ENCODE peak calls at places on chromosomes 13 and 19, in five cellular contexts. N is substantia nigra, P is astrocyte of the cerebellum, X is progenitor cell of endocrine pancreas, K is GDM1. L is an unnamed sample.

GRCh38 chr13:87123987-87124784 is 547.0 kb upstream of the SLITRK5 start:
- DNase-seq in N (no peak), P (peak; percentile 100), X (no peak), K (peak; percentile 88), L (peak; percentile 27)

GRCh38 chr13:65488606-65489005 is 1741.5 kb downstream of the PCDH9 start:
- DNase-seq in N (no peak), P (no peak), X (no peak), K (no peak), L (no peak)

GRCh38 chr13:111401151-111401550 is 80.7 kb downstream of the TEX29 start:
- DNase-seq in N (no peak), P (no peak), X (no peak), K (no peak), L (no peak)

GRCh38 chr19:13864223-13864512 is 12.8 kb upstream of the NANOS3 start:
- DNase-seq in N (no peak), P (no peak), X (no peak), K (no peak), L (no peak)

GRCh38 chr13:27132538-27132937 is 39.1 kb downstream of the USP12 start:
- DNase-seq in N (no peak), P (no peak), X (no peak), K (no peak), L (no peak)

GRCh38 chr19:7853760-7854107 is 20.5 kb downstream of the PRR36 start:
- DNase-seq in N (no peak), P (no peak), X (no peak), K (no peak), L (no peak)

GRCh38 chr13:112446867-112447266 is 70.7 kb downstream of the SPACA7 start:
- DNase-seq in N (no peak), P (no peak), X (no peak), K (no peak), L (no peak)

GRCh38 chr13:36420437-36420891 is 11.8 kb upstream of the CCNA1 start:
- DNase-seq in N (peak; percentile 44), P (peak; percentile 61), X (peak; percentile 66), K (peak; percentile 79), L (peak; percentile 54)

L was measured in NT2/D1.